ENCODE peak calls at places on chromosomes 1 and 21, in ten cellular contexts. F, B, H, J, C, V, X, G, D and O are unnamed samples.
A peak's percentile ranks its signal among the peaks of the same experiment; 100 is the strongest.

GRCh38 chr1:228030451-228031201 is 23.8 kb downstream of the WNT3A start:
- DNase-seq in F (no peak), B (no peak), H (peak; percentile 38), J (no peak), C (no peak), V (no peak), X (peak; percentile 3), G (no peak), D (no peak), O (no peak)

GRCh38 chr1:208047476-208047934 is 136.6 kb upstream of the CD34 start:
- DNase-seq in F (peak; percentile 54), B (no peak), H (peak; percentile 89), J (no peak), C (no peak), V (no peak), X (peak; percentile 81), G (peak; percentile 43), D (peak; percentile 36), O (peak; percentile 10)

GRCh38 chr21:33936221-33937038 is 20.8 kb upstream of the ATP5PO start:
- DNase-seq in F (no peak), B (peak; percentile 25), H (no peak), J (no peak), C (no peak), V (no peak), X (peak; percentile 39), G (no peak), D (no peak), O (no peak)

GRCh38 chr1:46300673-46301405 is 2.6 kb downstream of the LRRC41 start:
- DNase-seq in F (peak; percentile 48), B (peak; percentile 7), H (no peak), J (no peak), C (no peak), V (no peak), X (no peak), G (peak; percentile 41), D (no peak), O (no peak)

GRCh38 chr1:171983584-171983983 is 142.3 kb downstream of the DNM3 start:
- DNase-seq in F (no peak), B (no peak), H (no peak), J (no peak), C (peak; percentile 43), V (no peak), X (no peak), G (peak; percentile 32), D (no peak), O (no peak)

GRCh38 chr1:61452354-61452990 is 272.5 kb downstream of the TM2D1 start:
- DNase-seq in F (no peak), B (no peak), H (no peak), J (no peak), C (no peak), V (no peak), X (no peak), G (peak; percentile 4), D (no peak), O (no peak)

GRCh38 chr1:8661185-8662110 is 156.0 kb downstream of the RERE start:
- DNase-seq in F (peak; percentile 64), B (peak; percentile 36), H (no peak), J (no peak), C (peak; percentile 35), V (no peak), X (peak; percentile 18), G (peak; percentile 91), D (no peak), O (peak; percentile 94)

GRCh38 chr1:2933431-2934172 is 87.7 kb upstream of the ACTRT2 start:
- DNase-seq in F (no peak), B (no peak), H (peak; percentile 31), J (no peak), C (no peak), V (no peak), X (no peak), G (no peak), D (no peak), O (no peak)

GRCh38 chr21:45555251-45555556 is 13.0 kb upstream of the SLC19A1 start:
- DNase-seq in F (no peak), B (no peak), H (no peak), J (no peak), C (no peak), V (no peak), X (no peak), G (peak; percentile 30), D (no peak), O (no peak)

GRCh38 chr21:45556302-45556644 is 14.0 kb upstream of the SLC19A1 start:
- DNase-seq in F (no peak), B (no peak), H (no peak), J (no peak), C (no peak), V (no peak), X (no peak), G (no peak), D (no peak), O (no peak)

GRCh38 chr21:45556645-45557601 is 14.7 kb upstream of the SLC19A1 start:
- DNase-seq in F (no peak), B (no peak), H (peak; percentile 61), J (no peak), C (no peak), V (no peak), X (no peak), G (no peak), D (peak; percentile 42), O (no peak)

GRCh38 chr21:45554477-45555175 is 12.4 kb upstream of the SLC19A1 start:
- DNase-seq in F (peak; percentile 73), B (peak; percentile 71), H (peak; percentile 91), J (peak; percentile 84), C (peak; percentile 68), V (peak; percentile 77), X (peak; percentile 66), G (peak; percentile 48), D (peak; percentile 73), O (peak; percentile 56)

DNA sequence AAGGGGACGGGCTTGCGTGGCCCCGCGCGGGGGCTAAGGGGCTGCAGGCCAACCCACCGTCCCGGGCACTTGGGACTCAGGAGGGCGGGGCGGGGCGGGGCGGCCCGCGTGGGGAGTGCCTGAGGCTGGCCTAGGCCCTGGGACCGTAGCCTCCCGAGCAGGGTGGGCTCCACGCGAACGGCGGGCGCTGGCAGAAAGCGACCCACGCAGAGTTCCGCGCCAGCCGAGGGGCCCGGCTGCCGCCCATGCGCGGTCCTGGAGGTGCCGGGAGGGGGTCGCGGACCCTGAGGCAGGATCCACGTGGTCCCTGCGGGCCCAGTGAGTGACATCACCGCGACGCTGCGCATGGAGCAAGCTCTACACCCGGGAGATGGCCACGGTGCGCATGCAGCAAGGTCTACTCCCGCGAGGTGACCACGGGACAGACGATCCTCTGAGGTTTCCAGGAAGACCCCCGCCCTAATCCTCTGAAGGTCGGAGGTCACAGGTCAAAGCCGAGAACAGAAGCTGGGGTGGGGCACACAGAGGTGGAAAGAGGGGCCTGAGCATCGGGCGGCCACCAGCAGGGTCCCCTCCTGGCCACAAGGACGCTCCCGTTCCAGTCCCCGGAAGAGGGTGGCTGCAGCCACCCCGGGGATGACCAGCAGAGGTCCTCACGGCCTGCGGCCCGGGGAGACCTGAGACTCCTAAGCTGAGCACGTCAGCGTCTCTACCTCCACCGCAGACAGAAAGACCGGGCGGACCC is 13.5 kb upstream of the SLC19A1 start:
- DNase-seq in F (no peak), B (peak; percentile 89), H (peak; percentile 87), J (peak; percentile 84), C (peak; percentile 91), V (peak; percentile 92), X (peak; percentile 69), G (peak; percentile 86), D (peak; percentile 66), O (peak; percentile 62)
- TF ChIP-seq CTCF in F (no peak), B (peak; percentile 50), H (peak; percentile 71), J (peak; percentile 64), C (peak; percentile 73), V (peak; percentile 68), X (peak; percentile 54), G (peak; percentile 97), D (peak; percentile 85), O (peak; percentile 99)

DNA sequence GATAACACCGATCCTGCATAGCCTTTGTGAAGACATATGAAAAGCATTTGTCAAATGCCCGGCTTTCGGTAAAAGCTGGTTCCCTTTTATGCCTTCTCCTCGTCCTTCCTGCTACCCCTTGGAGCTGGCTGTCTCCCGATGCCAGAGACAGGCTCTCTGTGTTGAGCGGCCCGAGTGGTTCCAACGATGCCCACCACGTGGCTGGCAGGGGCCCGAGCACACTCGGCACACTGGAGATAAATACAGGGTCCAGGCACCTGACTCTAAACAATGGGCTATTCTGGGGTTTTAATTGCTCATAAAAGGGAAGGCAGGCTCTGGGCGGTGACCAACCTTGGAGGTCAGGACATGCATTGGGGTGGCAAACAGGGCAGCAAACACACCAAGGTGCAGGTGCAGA is 207.1 kb downstream of the HIVEP3 start:
- DNase-seq in F (no peak), B (no peak), H (no peak), J (no peak), C (no peak), V (no peak), X (no peak), G (no peak), D (no peak), O (no peak)
- H3K27ac ChIP-seq in F (no peak overlapping the region), B (no peak overlapping the region), H (no peak overlapping the region), J (no peak overlapping the region), C (no peak overlapping the region), V (no peak overlapping the region), X (no peak overlapping the region), G (no peak overlapping the region), D (no peak overlapping the region), O (no peak overlapping the region)

GRCh38 chr1:21490774-21491482 is 18.3 kb upstream of the ALPL start:
- DNase-seq in F (no peak), B (peak; percentile 74), H (no peak), J (no peak), C (peak; percentile 67), V (peak; percentile 81), X (no peak), G (peak; percentile 64), D (no peak), O (peak; percentile 78)
- TF ChIP-seq CTCF in F (peak; percentile 56), B (peak; percentile 48), H (peak; percentile 11), J (no peak), C (peak; percentile 41), V (peak; percentile 81), X (no peak), G (peak; percentile 64), D (peak; percentile 47), O (peak; percentile 75)

GRCh38 chr1:94382163-94382562 is 36.0 kb upstream of the ABCD3 start:
- DNase-seq in F (no peak), B (no peak), H (no peak), J (peak; percentile 89), C (no peak), V (no peak), X (no peak), G (no peak), D (no peak), O (no peak)

GRCh38 chr1:94389298-94389697 is 28.9 kb upstream of the ABCD3 start:
- DNase-seq in F (no peak), B (no peak), H (no peak), J (no peak), C (no peak), V (no peak), X (no peak), G (no peak), D (no peak), O (no peak)

GRCh38 chr1:94383966-94384408 is 34.2 kb upstream of the ABCD3 start:
- DNase-seq in F (no peak), B (no peak), H (no peak), J (peak; percentile 68), C (peak; percentile 93), V (no peak), X (no peak), G (peak; percentile 79), D (no peak), O (peak; percentile 76)

GRCh38 chr1:94385354-94385947 is 32.7 kb upstream of the ABCD3 start:
- DNase-seq in F (no peak), B (no peak), H (no peak), J (no peak), C (no peak), V (no peak), X (no peak), G (no peak), D (no peak), O (no peak)

DNA sequence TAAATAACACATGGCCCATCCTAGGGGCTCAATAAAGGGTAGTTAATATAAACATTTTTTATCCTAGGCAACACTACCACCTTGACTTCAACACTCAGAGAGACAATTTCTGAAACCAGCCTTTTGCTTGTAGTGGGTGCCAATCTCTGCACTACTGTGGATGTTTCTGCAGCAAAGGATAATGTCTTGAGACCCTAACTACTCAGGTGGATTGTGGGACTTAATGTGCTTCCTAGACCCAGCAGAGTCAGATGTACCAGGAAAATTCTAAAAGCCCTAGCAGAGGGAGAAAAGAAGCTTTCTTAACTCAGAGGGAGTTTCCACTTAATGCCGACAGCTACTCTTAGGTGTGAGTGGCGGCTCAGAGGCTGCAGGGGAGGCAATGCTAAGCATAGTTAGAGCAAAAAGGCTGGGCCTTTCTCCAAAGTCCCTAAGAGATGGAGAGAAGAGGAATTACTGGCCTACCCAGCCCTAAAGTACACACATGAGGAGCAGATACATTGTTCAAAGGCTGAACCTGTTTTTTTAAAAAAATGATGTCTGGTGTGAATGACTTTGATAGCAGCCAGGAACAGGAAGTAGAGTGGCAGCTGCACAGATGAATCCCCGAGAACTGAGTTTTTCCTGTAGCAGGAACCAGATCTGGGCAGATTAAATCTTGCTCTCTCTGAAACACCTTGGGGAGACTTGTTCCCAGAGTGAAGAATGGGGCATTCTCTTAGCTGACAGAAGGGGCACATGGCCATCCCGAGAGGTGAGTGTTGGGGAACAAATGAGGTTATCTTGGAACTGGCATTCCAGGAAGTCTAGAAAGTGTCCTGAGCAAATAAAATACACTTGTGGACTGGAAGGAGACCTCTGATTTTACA is 33.5 kb upstream of the ABCD3 start:
- DNase-seq in F (no peak), B (no peak), H (no peak), J (peak; percentile 44), C (peak; percentile 14), V (peak; percentile 2), X (no peak), G (no peak), D (no peak), O (no peak)
- H3K27ac ChIP-seq in F (no peak overlapping the region), B (no peak overlapping the region), H (no peak overlapping the region), J (peak overlapping the region; percentile 84), C (peak overlapping the region; percentile 97), V (no peak overlapping the region), X (no peak overlapping the region), G (no peak overlapping the region), D (no peak overlapping the region), O (no peak overlapping the region)